ENCODE peak calls at places on chromosome 21, in five cellular contexts. J, S, Q, N and D are unnamed samples.

GRCh38 chr21:37341254-37341960 is 25.2 kb upstream of the DYRK1A start:
- DNase-seq in J (no peak), S (no peak), Q (no peak), N (no peak), D (no peak)

GRCh38 chr21:28485301-28486022 is 507.2 kb downstream of the LTN1 start:
- DNase-seq in J (no peak), S (no peak), Q (no peak), N (no peak), D (no peak)

GRCh38 chr21:15932681-15933200 is 203.0 kb downstream of the USP25 start:
- DNase-seq in J (no peak), S (no peak), Q (no peak), N (no peak), D (no peak)

GRCh38 chr21:44365967-44366585 is 12.7 kb downstream of the TRPM2 start:
- DNase-seq in J (no peak), S (no peak), Q (no peak), N (no peak), D (no peak)

GRCh38 chr21:25421327-25422028 is 185.8 kb downstream of the MRPL39 start:
- DNase-seq in J (peak), S (no peak), Q (no peak), N (no peak), D (peak)

GRCh38 chr21:20662523-20662922 is 335.7 kb upstream of the NCAM2 start:
- DNase-seq in J (no peak), S (no peak), Q (no peak), N (no peak), D (peak)

GRCh38 chr21:25039461-25040380 is 567.6 kb downstream of the MRPL39 start:
- DNase-seq in J (peak), S (no peak), Q (no peak), N (no peak), D (no peak)

GRCh38 chr21:36994501-36995189 is 11.9 kb upstream of the RIPPLY3 start:
- DNase-seq in J (no peak), S (no peak), Q (no peak), N (no peak), D (no peak)

GRCh38 chr21:32918467-32919140 is 107.1 kb upstream of the OLIG2 start:
- DNase-seq in J (no peak), S (no peak), Q (no peak), N (no peak), D (no peak)

GRCh38 chr21:28627261-28627660 is 365.4 kb downstream of the LTN1 start:
- DNase-seq in J (no peak), S (no peak), Q (no peak), N (no peak), D (no peak)

GRCh38 chr21:27703806-27704205 is 736.9 kb upstream of the ADAMTS5 start:
- DNase-seq in J (no peak), S (no peak), Q (no peak), N (no peak), D (no peak)

GRCh38 chr21:28442085-28442484 is 550.6 kb downstream of the LTN1 start:
- DNase-seq in J (no peak), S (no peak), Q (no peak), N (no peak), D (no peak)

GRCh38 chr21:27722095-27722494 is 755.2 kb upstream of the ADAMTS5 start:
- DNase-seq in J (no peak), S (no peak), Q (no peak), N (no peak), D (no peak)

GRCh38 chr21:37220433-37220980 is 46.6 kb downstream of the VPS26C start:
- DNase-seq in J (peak), S (no peak), Q (no peak), N (peak), D (no peak)

GRCh38 chr21:16285646-16286223 is 556.0 kb downstream of the USP25 start:
- DNase-seq in J (no peak), S (no peak), Q (no peak), N (no peak), D (no peak)

GRCh38 chr21:30257773-30258172 is 25.0 kb downstream of the KRTAP24-1 start:
- DNase-seq in J (peak), S (no peak), Q (no peak), N (no peak), D (peak)

GRCh38 chr21:36854391-36854790 is 112.1 kb downstream of the HLCS start:
- DNase-seq in J (peak), S (no peak), Q (no peak), N (peak), D (peak)

GRCh38 chr21:28627691-28628090 is 365.0 kb downstream of the LTN1 start:
- DNase-seq in J (peak), S (no peak), Q (no peak), N (no peak), D (no peak)

GRCh38 chr21:25790122-25790951 is 55.6 kb downstream of the GABPA start:
- DNase-seq in J (peak), S (no peak), Q (no peak), N (peak), D (no peak)

GRCh38 chr21:36807421-36808004 is 108.6 kb downstream of the SIM2 start:
- DNase-seq in J (no peak), S (no peak), Q (no peak), N (no peak), D (no peak)

GRCh38 chr21:29017639-29018237 is 1.4 kb downstream of the RWDD2B start:
- DNase-seq in J (peak), S (no peak), Q (no peak), N (no peak), D (no peak)

GRCh38 chr21:36747815-36748381 is 49.0 kb downstream of the SIM2 start:
- DNase-seq in J (peak), S (no peak), Q (peak), N (no peak), D (no peak)

GRCh38 chr21:25350056-25350455 is 257.2 kb downstream of the MRPL39 start:
- DNase-seq in J (peak), S (no peak), Q (no peak), N (no peak), D (no peak)

GRCh38 chr21:31872452-31873274 is at the start of gene HUNK:
- DNase-seq in J (peak), S (no peak), Q (peak), N (peak), D (no peak)

GRCh38 chr21:31874817-31875216 is 2.0 kb downstream of the HUNK start:
- DNase-seq in J (no peak), S (no peak), Q (no peak), N (no peak), D (no peak)

GRCh38 chr21:31872072-31872451 is 758 bp upstream of the HUNK start:
- DNase-seq in J (no peak), S (no peak), Q (no peak), N (no peak), D (no peak)

GRCh38 chr21:31873696-31874599 is 1.1 kb downstream of the HUNK start:
- DNase-seq in J (peak), S (no peak), Q (peak), N (peak), D (no peak)

GRCh38 chr21:31873275-31873695 is 465 bp downstream of the HUNK start:
- DNase-seq in J (peak), S (no peak), Q (no peak), N (peak), D (no peak)
- H3K4me3 ChIP-seq in J (peak), S (peak), Q (peak), N (peak), D (peak)

DNA sequence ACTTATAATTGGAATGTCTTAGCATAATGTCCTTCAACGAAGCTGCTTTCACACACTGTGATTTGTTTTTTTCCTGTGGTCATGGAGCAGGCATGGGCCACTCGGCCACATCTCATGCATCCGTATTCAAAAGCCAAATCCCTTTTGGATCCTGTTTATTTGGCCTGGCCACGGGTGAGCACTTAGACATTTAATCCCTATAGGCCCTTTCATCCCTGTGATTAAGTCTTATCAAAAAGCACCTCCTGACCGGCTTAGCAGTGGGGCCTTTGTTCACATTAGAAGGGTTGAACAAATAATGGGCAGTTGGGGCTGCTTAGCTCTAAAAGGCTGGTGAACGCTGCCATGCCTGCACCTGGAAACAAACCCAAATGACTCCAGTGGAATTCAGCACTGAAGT is 2.0 kb downstream of the KCNE2 start:
- DNase-seq in J (no peak), S (no peak), Q (no peak), N (no peak), D (no peak)
- H3K4me3 ChIP-seq in J (no peak), S (no peak), Q (no peak), N (no peak), D (no peak)

DNA sequence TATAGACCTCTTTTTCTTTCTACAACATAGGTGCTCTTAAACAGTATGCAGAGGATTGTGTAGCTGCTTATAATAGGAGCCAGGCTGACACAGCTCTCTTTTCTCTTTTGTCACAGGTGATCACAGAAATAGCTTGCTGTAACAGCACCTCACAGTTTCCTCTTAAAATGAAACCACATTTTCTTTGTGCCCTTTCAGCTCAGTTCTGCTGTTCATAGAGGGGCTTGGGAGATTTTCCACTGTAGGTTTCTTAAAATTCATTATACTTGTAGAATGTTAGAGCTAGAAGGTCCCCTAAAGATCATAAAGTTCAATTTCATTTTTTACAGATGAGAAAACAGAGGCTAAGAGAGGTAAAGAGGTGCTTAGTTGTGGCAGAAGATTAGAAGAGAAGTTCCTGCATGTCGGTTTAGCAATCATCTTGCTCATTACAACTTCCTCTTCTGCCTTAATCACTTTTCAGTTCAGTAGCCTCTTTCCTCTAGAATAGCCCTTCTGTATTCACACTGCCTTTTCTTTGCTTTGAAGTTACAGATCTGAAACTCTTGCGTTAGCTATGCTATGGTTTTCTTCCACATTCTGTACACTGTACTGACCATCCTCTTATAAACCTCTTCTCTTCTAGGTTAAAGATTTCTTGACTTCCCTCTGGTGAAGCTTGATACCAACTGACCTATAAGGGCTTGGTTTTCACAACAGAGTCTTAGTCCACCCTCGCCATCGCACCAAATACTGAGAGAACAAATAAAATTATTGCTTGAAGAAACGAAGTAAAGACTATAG is 35.1 kb downstream of the C21orf91 start:
- DNase-seq in J (peak), S (no peak), Q (no peak), N (no peak), D (no peak)
- H3K4me3 ChIP-seq in J (peak), S (no peak), Q (no peak), N (no peak), D (no peak)

GRCh38 chr21:41677671-41678015 is 89.2 kb downstream of the RIPK4 start:
- DNase-seq in J (no peak), S (no peak), Q (no peak), N (no peak), D (no peak)
- H3K4me3 ChIP-seq in J (no peak), S (no peak), Q (no peak), N (no peak), D (no peak)

GRCh38 chr21:41425588-41425953 is 468 bp upstream of the MX1 start:
- DNase-seq in J (no peak), S (no peak), Q (no peak), N (no peak), D (no peak)
- H3K4me3 ChIP-seq in J (no peak), S (peak), Q (peak), N (peak), D (peak)

GRCh38 chr21:43312751-43313169 is 114.2 kb downstream of the SIK1 start:
- DNase-seq in J (no peak), S (no peak), Q (no peak), N (no peak), D (no peak)
- H3K4me3 ChIP-seq in J (no peak), S (no peak), Q (no peak), N (no peak), D (no peak)

GRCh38 chr21:14763695-14764064 is 217.6 kb upstream of the SAMSN1 start:
- DNase-seq in J (no peak), S (no peak), Q (no peak), N (no peak), D (no peak)
- H3K4me3 ChIP-seq in J (no peak), S (no peak), Q (no peak), N (no peak), D (no peak)

GRCh38 chr21:46051821-46052675 is 45.9 kb upstream of the COL6A2 start:
- DNase-seq in J (no peak), S (no peak), Q (no peak), N (no peak), D (no peak)
- H3K4me3 ChIP-seq in J (no peak), S (no peak), Q (no peak), N (no peak), D (no peak)

GRCh38 chr21:39183272-39184049 is at the start of gene PSMG1:
- DNase-seq in J (peak), S (peak), Q (peak), N (peak), D (peak)
- H3K4me3 ChIP-seq in J (peak), S (peak), Q (peak), N (peak), D (peak)